ENCODE peak calls at places on chromosomes 1 and 21, in four cellular contexts. Q is memory B cell; S is KBM-7; N is CD8-positive, alpha-beta memory T cell. T is an unnamed sample.

GRCh38 chr21:29105218-29105617 is 25.2 kb upstream of the MAP3K7CL start:
- DNase-seq in Q (no peak), S (no peak), N (no peak), T (no peak)

GRCh38 chr21:43354016-43354420 is 72.9 kb downstream of the SIK1 start:
- DNase-seq in Q (no peak), S (no peak), N (no peak), T (no peak)

GRCh38 chr21:27419153-27419552 is 452.3 kb upstream of the ADAMTS5 start:
- DNase-seq in Q (no peak), S (no peak), N (no peak), T (no peak)

GRCh38 chr1:220067246-220068204 is 21.2 kb upstream of the EPRS1 start:
- DNase-seq in Q (no peak), S (no peak), N (no peak), T (no peak)

GRCh38 chr1:182122265-182122664 is 60.8 kb upstream of the ZNF648 start:
- DNase-seq in Q (no peak), S (no peak), N (no peak), T (no peak)

GRCh38 chr1:230682274-230682673 is 31.6 kb downstream of the AGT start:
- DNase-seq in Q (no peak), S (no peak), N (no peak), T (peak)

GRCh38 chr21:27407296-27407695 is 440.4 kb upstream of the ADAMTS5 start:
- DNase-seq in Q (no peak), S (no peak), N (no peak), T (no peak)

GRCh38 chr1:2046225-2046917 is 3.8 kb upstream of the PRKCZ start:
- DNase-seq in Q (peak), S (peak), N (no peak), T (peak)

GRCh38 chr1:95018602-95019369 is 54.0 kb downstream of the ALG14 start:
- DNase-seq in Q (no peak), S (no peak), N (no peak), T (no peak)

GRCh38 chr1:20032425-20032824 is 37.6 kb upstream of the PLA2G5 start:
- DNase-seq in Q (no peak), S (no peak), N (no peak), T (no peak)

GRCh38 chr1:9473032-9473792 is 66.1 kb upstream of the SLC25A33 start:
- DNase-seq in Q (no peak), S (no peak), N (no peak), T (peak)

GRCh38 chr1:201883266-201883665 is 5.4 kb upstream of the SHISA4 start:
- DNase-seq in Q (no peak), S (no peak), N (no peak), T (no peak)

GRCh38 chr1:169696273-169697100 is 14.9 kb downstream of the SELL start:
- DNase-seq in Q (no peak), S (peak), N (no peak), T (no peak)

GRCh38 chr21:34764715-34765284 is 96.0 kb downstream of the CLIC6 start:
- DNase-seq in Q (no peak), S (no peak), N (no peak), T (no peak)

GRCh38 chr21:14581902-14582457 is 35.9 kb upstream of the SAMSN1 start:
- DNase-seq in Q (no peak), S (peak), N (no peak), T (no peak)

GRCh38 chr1:2471587-2472001 is 4.5 kb upstream of the PLCH2 start:
- DNase-seq in Q (no peak), S (no peak), N (no peak), T (peak)

GRCh38 chr1:210235363-210236053 is 2.9 kb downstream of the SERTAD4 start:
- DNase-seq in Q (no peak), S (no peak), N (no peak), T (no peak)

GRCh38 chr1:15510611-15511405 is 13.2 kb downstream of the CASP9 start:
- DNase-seq in Q (no peak), S (no peak), N (no peak), T (no peak)

GRCh38 chr1:30879940-30880339 is 28.6 kb downstream of the SDC3 start:
- DNase-seq in Q (no peak), S (no peak), N (no peak), T (no peak)

GRCh38 chr1:101000141-101000867 is 25.3 kb downstream of the DPH5 start:
- DNase-seq in Q (no peak), S (no peak), N (no peak), T (no peak)

GRCh38 chr1:92769856-92770255 is 15.1 kb downstream of the EVI5 start:
- DNase-seq in Q (no peak), S (no peak), N (no peak), T (no peak)

GRCh38 chr21:35257413-35257812 is 208.3 kb upstream of the RUNX1 start:
- DNase-seq in Q (no peak), S (no peak), N (no peak), T (no peak)

GRCh38 chr1:29290414-29290980 is 54.2 kb downstream of the PTPRU start:
- DNase-seq in Q (no peak), S (no peak), N (no peak), T (no peak)

GRCh38 chr1:245166471-245166885 is 11.7 kb downstream of the KIF26B start:
- DNase-seq in Q (no peak), S (no peak), N (no peak), T (no peak)

GRCh38 chr1:216434232-216434631 is 11.0 kb upstream of the USH2A start:
- DNase-seq in Q (no peak), S (no peak), N (no peak), T (no peak)

GRCh38 chr1:64865105-64865757 is 101.1 kb downstream of the JAK1 start:
- DNase-seq in Q (no peak), S (peak), N (no peak), T (no peak)

GRCh38 chr21:25934771-25935224 is 200.0 kb downstream of the GABPA start:
- DNase-seq in Q (no peak), S (peak), N (no peak), T (no peak)

GRCh38 chr1:28887418-28887834 is 26.9 kb upstream of the EPB41 start:
- DNase-seq in Q (peak), S (no peak), N (peak), T (peak)

GRCh38 chr21:29359718-29360117 is 61.0 kb downstream of the BACH1 start:
- DNase-seq in Q (no peak), S (no peak), N (no peak), T (no peak)

GRCh38 chr1:172343246-172344099 is 77.0 kb upstream of the C1orf105 start:
- DNase-seq in Q (no peak), S (peak), N (no peak), T (no peak)

GRCh38 chr1:117049857-117050256 is 10.3 kb upstream of the TTF2 start:
- DNase-seq in Q (no peak), S (no peak), N (no peak), T (no peak)

GRCh38 chr21:40204956-40205355 is 337.7 kb downstream of the PCP4 start:
- DNase-seq in Q (no peak), S (no peak), N (no peak), T (no peak)